ENCODE peak calls at places on chromosome 5, in six cellular contexts. E, U, T, V, B and N are unnamed samples.

GRCh38 chr5:55225346-55225745 is 1.8 kb downstream of the MCIDAS start:
- DNase-seq in U (no peak), V (no peak), B (no peak), T (no peak), E (no peak), N (no peak)

GRCh38 chr5:63959177-63959982 is 2.9 kb downstream of the HTR1A start:
- DNase-seq in U (no peak), B (no peak), T (no peak), E (peak; percentile 69), V (no peak), N (peak; percentile 71)

GRCh38 chr5:107247427-107247826 is 423.3 kb downstream of the EFNA5 start:
- DNase-seq in T (no peak), E (no peak), U (no peak), V (no peak), B (no peak), N (no peak)

GRCh38 chr5:65779643-65780042 is 57.6 kb downstream of the NLN start:
- DNase-seq in T (no peak), U (no peak), V (no peak), E (no peak), B (no peak), N (no peak)

GRCh38 chr5:93454896-93455295 is 126.1 kb downstream of the NR2F1-AS1 start:
- DNase-seq in E (no peak), V (no peak), T (no peak), B (no peak), U (no peak), N (no peak)

GRCh38 chr5:93604119-93604963 is 21.3 kb downstream of the NR2F1 start:
- DNase-seq in T (no peak), V (no peak), U (no peak), B (no peak), E (peak; percentile 38), N (no peak)

GRCh38 chr5:89728134-89728533 is 681.4 kb downstream of the CETN3 start:
- DNase-seq in V (no peak), T (no peak), E (no peak), B (no peak), U (no peak), N (no peak)

GRCh38 chr5:33313150-33313549 is 127.6 kb upstream of the TARS1 start:
- DNase-seq in B (no peak), E (no peak), V (no peak), U (no peak), T (no peak), N (no peak)

GRCh38 chr5:142807378-142807911 is 37.3 kb downstream of the ARHGAP26 start:
- DNase-seq in V (no peak), T (no peak), E (no peak), U (no peak), B (no peak), N (no peak)

GRCh38 chr5:141686648-141687416 is 4.8 kb upstream of the ARAP3 start:
- DNase-seq in V (no peak), T (no peak), U (no peak), B (no peak), E (no peak), N (no peak)

GRCh38 chr5:145943674-145944121 is 7.3 kb downstream of the SH3RF2 start:
- DNase-seq in T (no peak), E (no peak), V (no peak), U (no peak), B (no peak), N (no peak)

GRCh38 chr5:134345996-134346395 is 21.0 kb downstream of the CDKL3 start:
- DNase-seq in U (no peak), V (no peak), E (no peak), T (no peak), B (no peak), N (no peak)

GRCh38 chr5:138981131-138981530 is 106.0 kb upstream of the LRRTM2 start:
- DNase-seq in B (no peak), V (no peak), T (no peak), E (no peak), U (no peak), N (no peak)

GRCh38 chr5:145697251-145698016 is 137.7 kb downstream of the PRELID2 start:
- DNase-seq in E (no peak), B (no peak), U (no peak), T (no peak), V (no peak), N (no peak)

GRCh38 chr5:5141625-5142527 is 1.7 kb downstream of the ADAMTS16 start:
- DNase-seq in B (no peak), E (peak; percentile 78), U (peak; percentile 58), V (peak; percentile 42), T (peak; percentile 52), N (no peak)

GRCh38 chr5:103526164-103526915 is 36.2 kb downstream of the NUDT12 start:
- DNase-seq in B (no peak), T (no peak), V (no peak), E (no peak), U (no peak), N (no peak)

GRCh38 chr5:137453476-137454080 is 45.5 kb downstream of the SPOCK1 start:
- DNase-seq in B (no peak), V (no peak), T (no peak), E (no peak), U (peak; percentile 20), N (no peak)

GRCh38 chr5:52834320-52834719 is 46.6 kb downstream of the ITGA1 start:
- DNase-seq in V (no peak), U (no peak), T (no peak), B (no peak), E (no peak), N (no peak)

GRCh38 chr5:18220631-18221030 is 586.4 kb downstream of the TAF11L14 start:
- DNase-seq in T (no peak), E (no peak), U (no peak), B (no peak), V (no peak), N (no peak)

GRCh38 chr5:128487041-128487440 is 51.0 kb downstream of the FBN2 start:
- DNase-seq in T (no peak), B (no peak), E (no peak), V (no peak), U (no peak), N (no peak)

GRCh38 chr5:129766798-129767197 is 18.9 kb downstream of the MINAR2 start:
- DNase-seq in T (no peak), U (no peak), V (no peak), B (no peak), E (no peak), N (no peak)

GRCh38 chr5:118249386-118249785 is 739.0 kb downstream of the DTWD2 start:
- DNase-seq in E (no peak), B (no peak), V (no peak), U (no peak), T (no peak), N (no peak)

GRCh38 chr5:163269624-163270023 is 167.8 kb upstream of the CCNG1 start:
- DNase-seq in B (no peak), T (no peak), V (no peak), E (peak; percentile 12), U (no peak), N (no peak)

GRCh38 chr5:134545070-134545868 is 19.8 kb downstream of the JADE2 start:
- DNase-seq in E (no peak), T (peak; percentile 54), B (no peak), V (no peak), U (peak; percentile 75), N (no peak)

GRCh38 chr5:150625831-150626746 is 14.4 kb upstream of the SYNPO start:
- DNase-seq in T (peak; percentile 22), B (no peak), E (no peak), U (no peak), V (no peak), N (no peak)

GRCh38 chr5:67051164-67051563 is 145.4 kb downstream of the CD180 start:
- DNase-seq in B (no peak), T (no peak), U (no peak), E (no peak), V (no peak), N (no peak)